ENCODE peak calls at places on chromosome 7, in five cellular contexts. H is thoracic aorta, V is BJ, U is AG10803, B is choroid plexus epithelial cell. N is an unnamed sample.

GRCh38 chr7:137696376-137696775 is 150.4 kb downstream of the DGKI start:
- DNase-seq in H (no peak), V (no peak), U (peak; percentile 82), B (no peak), N (no peak)

GRCh38 chr7:6227294-6227846 is 45.1 kb downstream of the CYTH3 start:
- DNase-seq in H (no peak), V (peak; percentile 61), U (peak; percentile 70), B (peak; percentile 76), N (no peak)

GRCh38 chr7:124085168-124085567 is 52.3 kb upstream of the TMEM229A start:
- DNase-seq in H (no peak), V (no peak), U (no peak), B (no peak), N (peak; percentile 44)

GRCh38 chr7:149811831-149812490 is 26.2 kb upstream of the ZNF862 start:
- DNase-seq in H (no peak), V (no peak), U (no peak), B (no peak), N (no peak)

GRCh38 chr7:98399903-98400537 is 870 bp downstream of the BAIAP2L1 start:
- DNase-seq in H (no peak), V (no peak), U (peak; percentile 70), B (peak; percentile 37), N (no peak)

GRCh38 chr7:116499168-116500070 is at the start of gene CAV2:
- DNase-seq in H (peak; percentile 18), V (no peak), U (peak; percentile 59), B (peak; percentile 53), N (peak; percentile 92)

GRCh38 chr7:92698237-92698841 is 108.1 kb upstream of the FAM133B start:
- DNase-seq in H (no peak), V (peak; percentile 81), U (peak; percentile 96), B (peak; percentile 91), N (peak; percentile 82)

GRCh38 chr7:40003586-40003985 is 53.5 kb downstream of the CDK13 start:
- DNase-seq in H (no peak), V (no peak), U (no peak), B (no peak), N (no peak)

GRCh38 chr7:44897299-44897698 is 12.0 kb upstream of the PURB start:
- DNase-seq in H (no peak), V (no peak), U (peak; percentile 9), B (peak; percentile 55), N (no peak)

GRCh38 chr7:112869111-112869774 is 79.0 kb upstream of the TMEM168 start:
- DNase-seq in H (no peak), V (no peak), U (no peak), B (peak; percentile 66), N (peak; percentile 46)

GRCh38 chr7:23226841-23227450 is 19.6 kb upstream of the GPNMB start:
- DNase-seq in H (no peak), V (no peak), U (no peak), B (no peak), N (no peak)

GRCh38 chr7:151349507-151349853 is 7.9 kb downstream of the NUB1 start:
- DNase-seq in H (no peak), V (no peak), U (no peak), B (no peak), N (no peak)

GRCh38 chr7:30995541-30995940 is 31.8 kb downstream of the GHRHR start:
- DNase-seq in H (no peak), V (no peak), U (no peak), B (no peak), N (no peak)

GRCh38 chr7:149662591-149663095 is 110.7 kb downstream of the ZNF467 start:
- DNase-seq in H (peak; percentile 6), V (no peak), U (peak; percentile 42), B (peak; percentile 64), N (peak; percentile 70)

GRCh38 chr7:27160147-27160545 is 3.7 kb upstream of the HOXA7 start:
- DNase-seq in H (no peak), V (no peak), U (no peak), B (no peak), N (no peak)

GRCh38 chr7:143012001-143012400 is 14.9 kb downstream of the OR9A2 start:
- DNase-seq in H (no peak), V (no peak), U (no peak), B (no peak), N (no peak)

GRCh38 chr7:36777855-36778254 is 53.6 kb upstream of the AOAH start:
- DNase-seq in H (no peak), V (no peak), U (no peak), B (no peak), N (no peak)

GRCh38 chr7:4058158-4058557 is 623.9 kb upstream of the FOXK1 start:
- DNase-seq in H (no peak), V (no peak), U (no peak), B (peak; percentile 5), N (no peak)

GRCh38 chr7:44307301-44307900 is 18.0 kb downstream of the CAMK2B start:
- DNase-seq in H (no peak), V (no peak), U (peak; percentile 62), B (peak; percentile 46), N (peak; percentile 29)

GRCh38 chr7:128869138-128869943 is 6.7 kb downstream of the ATP6V1F start:
- DNase-seq in H (no peak), V (no peak), U (no peak), B (peak; percentile 37), N (no peak)
- TF ChIP-seq CTCF in H (peak; percentile 32), V (no peak), U (no peak), B (no peak), N (peak; percentile 19)

GRCh38 chr7:72334066-72334465 is 78.1 kb downstream of the CALN1 start:
- DNase-seq in H (no peak), V (no peak), U (no peak), B (no peak), N (no peak)
- TF ChIP-seq CTCF in H (no peak), V (no peak), U (no peak), B (no peak), N (no peak)

DNA sequence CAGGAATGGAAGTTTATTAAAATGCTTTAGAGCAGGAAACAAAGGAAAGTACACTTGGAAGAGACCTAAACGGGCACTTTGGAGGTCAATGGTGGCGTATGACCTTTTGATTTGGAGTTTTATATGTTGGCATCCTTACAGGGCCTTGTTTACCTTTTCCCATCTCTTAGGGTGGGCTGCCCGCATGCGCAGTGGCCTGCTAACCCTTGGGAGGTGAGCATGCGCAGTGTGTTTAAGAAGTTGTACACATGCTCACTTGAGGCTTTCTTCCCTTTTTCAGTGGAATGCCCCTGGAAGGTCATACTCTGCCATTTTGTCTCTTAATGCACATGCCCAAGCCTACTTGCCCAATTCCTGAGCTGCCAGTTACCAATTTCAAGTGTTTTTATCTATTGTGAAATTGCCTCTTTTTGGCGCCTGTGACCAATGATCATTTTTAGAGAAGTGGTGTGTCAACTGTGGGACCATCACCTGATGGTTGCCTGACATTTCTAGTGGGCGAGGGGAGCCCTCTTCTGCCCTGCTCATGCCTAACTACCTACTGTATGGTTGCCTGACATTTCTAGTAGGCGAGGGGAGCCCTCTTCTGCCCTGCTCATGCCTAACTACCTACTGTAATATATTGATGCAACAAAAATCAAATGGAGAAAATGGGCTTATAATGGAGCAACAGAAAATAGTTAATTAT is 138.0 kb downstream of the PPP1R9A start:
- DNase-seq in H (no peak), V (no peak), U (peak; percentile 27), B (peak; percentile 36), N (peak; percentile 8)
- TF ChIP-seq CTCF in H (no peak), V (peak; percentile 27), U (peak; percentile 48), B (peak; percentile 45), N (peak; percentile 2)

GRCh38 chr7:153386581-153386980 is 627.0 kb downstream of the ACTR3B start:
- DNase-seq in H (no peak), V (no peak), U (no peak), B (no peak), N (no peak)

GRCh38 chr7:153380636-153381035 is 621.1 kb downstream of the ACTR3B start:
- DNase-seq in H (no peak), V (no peak), U (no peak), B (no peak), N (no peak)

GRCh38 chr7:153382591-153383225 is 623.2 kb downstream of the ACTR3B start:
- DNase-seq in H (no peak), V (no peak), U (no peak), B (no peak), N (no peak)

GRCh38 chr7:153381275-153382119 is 621.9 kb downstream of the ACTR3B start:
- DNase-seq in H (no peak), V (no peak), U (no peak), B (no peak), N (no peak)
- TF ChIP-seq CTCF in H (peak; percentile 28), V (no peak), U (no peak), B (peak; percentile 13), N (peak; percentile 15)

GRCh38 chr7:2645274-2645868 is 13.6 kb downstream of the TTYH3 start:
- DNase-seq in H (no peak), V (no peak), U (peak; percentile 40), B (peak; percentile 19), N (no peak)

GRCh38 chr7:2641406-2642393 is 9.9 kb downstream of the TTYH3 start:
- DNase-seq in H (peak; percentile 85), V (peak; percentile 89), U (peak; percentile 99), B (peak; percentile 96), N (peak; percentile 53)

GRCh38 chr7:2644514-2645273 is 12.9 kb downstream of the TTYH3 start:
- DNase-seq in H (no peak), V (no peak), U (no peak), B (no peak), N (no peak)

GRCh38 chr7:2646336-2646679 is 14.5 kb downstream of the TTYH3 start:
- DNase-seq in H (no peak), V (no peak), U (no peak), B (no peak), N (no peak)

GRCh38 chr7:2643386-2644229 is 11.8 kb downstream of the TTYH3 start:
- DNase-seq in H (no peak), V (no peak), U (no peak), B (no peak), N (no peak)
- TF ChIP-seq CTCF in H (no peak), V (peak; percentile 6), U (no peak), B (peak; percentile 34), N (no peak)

DNA sequence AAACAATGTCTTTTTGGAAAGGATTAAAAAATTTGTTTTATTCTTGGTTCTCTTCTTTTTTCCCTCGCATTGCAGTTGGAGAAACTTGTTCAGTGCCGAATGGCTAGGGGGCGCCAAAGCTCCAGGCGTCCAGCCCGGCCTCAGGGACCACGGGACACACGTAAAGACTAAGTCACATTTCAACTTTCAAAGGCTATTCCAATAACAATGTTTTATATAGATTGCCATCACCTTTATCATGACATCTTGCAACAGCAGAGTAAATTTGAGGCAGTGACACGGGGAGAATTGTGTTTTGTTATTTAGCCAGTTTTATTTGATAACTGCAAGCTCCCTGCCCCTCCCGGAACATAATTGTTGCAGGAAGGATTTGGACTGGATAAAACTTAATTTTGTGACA is 2.2 kb upstream of the IGFBP3 start:
- DNase-seq in H (no peak), V (no peak), U (peak; percentile 81), B (peak; percentile 84), N (peak; percentile 53)
- TF ChIP-seq CTCF in H (peak; percentile 91), V (peak; percentile 97), U (peak; percentile 94), B (peak; percentile 98), N (peak; percentile 77)